ENCODE peak calls at places on chromosome 9, in eight cellular contexts. T is GM20000; A is adrenal gland; E is kidney; B is CD4-positive, alpha-beta T cell; H is heart left ventricle; S is LNCaP clone FGC; R is omental fat pad. L is an unnamed sample.

GRCh38 chr9:13810510-13810909 is 503.4 kb downstream of the NFIB start:
- DNase-seq in E (peak), S (no peak), R (no peak), T (no peak), H (no peak), B (no peak), A (no peak), L (no peak)

GRCh38 chr9:127930298-127931091 is at the start of gene PIP5KL1:
- DNase-seq in R (peak), T (peak), S (no peak), H (peak), B (peak), A (peak), E (peak), L (peak)

GRCh38 chr9:99266136-99267023 is 44.3 kb downstream of the SEC61B start:
- DNase-seq in R (peak), S (peak), E (peak), T (peak), H (peak), A (peak), B (peak), L (peak)

GRCh38 chr9:92048924-92049625 is 66.1 kb downstream of the SPTLC1 start:
- DNase-seq in T (no peak), B (no peak), A (no peak), H (no peak), S (no peak), R (no peak), E (no peak), L (no peak)

GRCh38 chr9:2292733-2293132 is 277.6 kb downstream of the SMARCA2 start:
- DNase-seq in S (no peak), H (no peak), T (no peak), R (no peak), E (no peak), A (no peak), B (no peak), L (no peak)

GRCh38 chr9:120383999-120384924 is 195.7 kb downstream of the CDK5RAP2 start:
- DNase-seq in E (no peak), T (no peak), A (no peak), H (no peak), S (no peak), R (no peak), B (no peak), L (no peak)

GRCh38 chr9:95785209-95785608 is 90.3 kb upstream of the ERCC6L2 start:
- DNase-seq in A (no peak), R (no peak), H (no peak), B (no peak), S (no peak), E (no peak), T (no peak), L (no peak)

GRCh38 chr9:27133817-27134216 is 24.8 kb downstream of the TEK start:
- DNase-seq in A (no peak), B (no peak), H (no peak), T (no peak), S (no peak), E (no peak), R (no peak), L (no peak)

GRCh38 chr9:88829276-88829675 is 162.0 kb upstream of the S1PR3 start:
- DNase-seq in H (no peak), E (no peak), B (no peak), T (no peak), R (no peak), A (no peak), S (no peak), L (no peak)

GRCh38 chr9:130106860-130107848 is 53.4 kb downstream of the GPR107 start:
- DNase-seq in B (peak), R (peak), H (peak), T (peak), E (peak), S (peak), A (peak), L (peak)

GRCh38 chr9:116421006-116421538 is 266.0 kb upstream of the TRIM32 start:
- DNase-seq in E (no peak), T (no peak), B (no peak), H (no peak), S (no peak), A (no peak), R (no peak), L (no peak)

GRCh38 chr9:109198736-109199384 is 31.8 kb upstream of the FRRS1L start:
- DNase-seq in E (no peak), A (no peak), B (no peak), R (no peak), S (no peak), H (no peak), T (no peak), L (no peak)

GRCh38 chr9:100309992-100310391 is 42.8 kb downstream of the TEX10 start:
- DNase-seq in R (no peak), H (no peak), B (no peak), A (no peak), E (no peak), T (no peak), S (no peak), L (no peak)

GRCh38 chr9:2477755-2478154 is 143.8 kb upstream of the VLDLR start:
- DNase-seq in R (no peak), T (no peak), A (no peak), E (no peak), B (no peak), H (no peak), S (peak), L (no peak)

GRCh38 chr9:110842976-110843375 is 174.4 kb downstream of the MUSK start:
- DNase-seq in T (no peak), S (no peak), B (no peak), E (no peak), A (no peak), H (no peak), R (no peak), L (no peak)

GRCh38 chr9:94875300-94876063 is 149.0 kb downstream of the AOPEP start:
- DNase-seq in R (no peak), A (no peak), S (no peak), H (no peak), E (no peak), B (no peak), T (peak), L (no peak)

GRCh38 chr9:36207546-36208012 is 16.9 kb downstream of the CLTA start:
- DNase-seq in S (no peak), E (no peak), R (no peak), H (no peak), A (no peak), T (no peak), B (no peak), L (no peak)

GRCh38 chr9:36210722-36211121 is 20.0 kb downstream of the CLTA start:
- DNase-seq in E (no peak), H (no peak), R (no peak), B (no peak), T (no peak), A (peak), S (no peak), L (no peak)

GRCh38 chr9:36208521-36209253 is 18.0 kb downstream of the CLTA start:
- DNase-seq in R (no peak), A (peak), B (no peak), T (no peak), H (no peak), E (no peak), S (no peak), L (no peak)

GRCh38 chr9:36207016-36207415 is 16.3 kb downstream of the CLTA start:
- DNase-seq in R (no peak), H (no peak), B (no peak), T (no peak), E (no peak), S (no peak), A (no peak), L (no peak)

GRCh38 chr9:36204906-36205547 is 14.3 kb downstream of the CLTA start:
- DNase-seq in R (no peak), E (no peak), B (no peak), T (no peak), A (peak), H (no peak), S (no peak), L (peak)
- TF ChIP-seq CTCF in R (no peak), E (peak), B (no peak), T (no peak), A (no peak), H (no peak), S (peak), L (no peak)

GRCh38 chr9:8514760-8515159 is 715.2 kb upstream of the DMAC1 start:
- DNase-seq in E (no peak), T (no peak), A (no peak), S (no peak), R (no peak), H (no peak), B (no peak), L (no peak)
- TF ChIP-seq CTCF in E (no peak), T (no peak), A (no peak), S (no peak), R (no peak), H (no peak), B (no peak), L (no peak)

GRCh38 chr9:112315905-112316304 is 17.5 kb downstream of the PTBP3 start:
- DNase-seq in E (no peak), T (no peak), B (no peak), S (no peak), H (no peak), A (no peak), R (no peak), L (no peak)

GRCh38 chr9:112308576-112308975 is 24.8 kb downstream of the PTBP3 start:
- DNase-seq in A (no peak), S (no peak), E (no peak), T (no peak), R (no peak), H (no peak), B (no peak), L (no peak)

GRCh38 chr9:112311497-112311896 is 21.9 kb downstream of the PTBP3 start:
- DNase-seq in A (no peak), T (no peak), B (no peak), E (no peak), H (no peak), R (no peak), S (no peak), L (no peak)

GRCh38 chr9:112312139-112312538 is 21.3 kb downstream of the PTBP3 start:
- DNase-seq in B (no peak), R (no peak), E (no peak), A (no peak), H (no peak), T (no peak), S (no peak), L (no peak)

DNA sequence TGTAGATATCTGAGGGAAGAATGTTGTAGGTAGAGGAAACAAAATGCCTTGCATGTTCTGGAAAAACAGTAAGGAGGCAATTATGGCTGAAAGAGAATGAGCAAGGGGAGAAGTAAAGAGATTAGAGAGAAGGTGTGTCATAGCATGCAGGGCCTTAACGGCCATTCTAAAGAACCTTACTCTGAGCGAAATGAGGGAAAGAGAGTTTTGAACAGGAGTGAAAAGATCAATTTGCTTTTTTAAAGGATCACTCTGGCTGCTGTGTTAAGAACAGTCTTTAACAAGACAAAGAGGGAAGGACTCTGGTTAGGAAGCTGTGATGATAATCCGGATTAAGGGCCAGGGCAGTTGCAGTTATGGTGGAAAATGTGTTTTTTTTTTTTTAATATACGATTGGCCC is 22.6 kb downstream of the PTBP3 start:
- DNase-seq in S (no peak), B (no peak), R (no peak), T (no peak), H (no peak), E (no peak), A (no peak), L (no peak)
- TF ChIP-seq CTCF in S (no peak), B (no peak), R (no peak), T (no peak), H (no peak), E (no peak), A (no peak), L (no peak)

DNA sequence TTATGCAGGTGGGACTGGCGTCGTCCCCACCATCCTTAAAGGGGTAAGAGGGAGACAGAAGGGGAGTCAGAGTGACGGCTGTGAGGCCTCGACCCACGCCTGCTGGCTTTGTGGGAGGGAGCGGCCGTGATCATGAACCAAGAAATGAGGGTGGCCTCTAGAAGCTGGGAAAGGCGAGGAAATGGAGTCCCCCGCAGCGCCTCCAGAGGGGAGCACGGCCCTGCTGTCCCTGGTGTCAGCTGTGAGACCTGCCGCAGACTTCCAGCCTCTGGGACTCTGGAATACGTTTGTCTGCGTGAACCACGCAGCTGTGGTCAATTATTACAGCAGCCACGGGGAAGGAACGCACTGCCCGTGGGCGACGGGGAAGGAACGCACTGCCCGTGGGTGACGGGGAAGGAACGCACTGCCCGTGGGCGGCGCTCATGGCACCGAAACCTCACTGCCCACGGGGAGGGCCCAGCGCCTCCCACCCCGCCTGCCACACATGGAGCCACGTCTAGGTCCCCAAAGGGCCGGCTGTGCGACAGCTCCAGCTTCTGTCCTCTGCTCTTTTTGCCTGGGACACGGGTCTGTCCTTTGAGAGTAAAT is 108.8 kb upstream of the RAPGEF1 start:
- DNase-seq in H (no peak), R (no peak), E (no peak), S (no peak), B (no peak), T (no peak), A (no peak), L (no peak)
- TF ChIP-seq CTCF in H (no peak), R (no peak), E (no peak), S (no peak), B (no peak), T (no peak), A (no peak), L (no peak)

GRCh38 chr9:1050125-1050895 is at the start of gene DMRT2:
- DNase-seq in B (no peak), T (peak), R (peak), H (peak), S (peak), E (peak), A (peak), L (peak)
- TF ChIP-seq CTCF in B (no peak), T (no peak), R (no peak), H (no peak), S (no peak), E (no peak), A (no peak), L (no peak)

DNA sequence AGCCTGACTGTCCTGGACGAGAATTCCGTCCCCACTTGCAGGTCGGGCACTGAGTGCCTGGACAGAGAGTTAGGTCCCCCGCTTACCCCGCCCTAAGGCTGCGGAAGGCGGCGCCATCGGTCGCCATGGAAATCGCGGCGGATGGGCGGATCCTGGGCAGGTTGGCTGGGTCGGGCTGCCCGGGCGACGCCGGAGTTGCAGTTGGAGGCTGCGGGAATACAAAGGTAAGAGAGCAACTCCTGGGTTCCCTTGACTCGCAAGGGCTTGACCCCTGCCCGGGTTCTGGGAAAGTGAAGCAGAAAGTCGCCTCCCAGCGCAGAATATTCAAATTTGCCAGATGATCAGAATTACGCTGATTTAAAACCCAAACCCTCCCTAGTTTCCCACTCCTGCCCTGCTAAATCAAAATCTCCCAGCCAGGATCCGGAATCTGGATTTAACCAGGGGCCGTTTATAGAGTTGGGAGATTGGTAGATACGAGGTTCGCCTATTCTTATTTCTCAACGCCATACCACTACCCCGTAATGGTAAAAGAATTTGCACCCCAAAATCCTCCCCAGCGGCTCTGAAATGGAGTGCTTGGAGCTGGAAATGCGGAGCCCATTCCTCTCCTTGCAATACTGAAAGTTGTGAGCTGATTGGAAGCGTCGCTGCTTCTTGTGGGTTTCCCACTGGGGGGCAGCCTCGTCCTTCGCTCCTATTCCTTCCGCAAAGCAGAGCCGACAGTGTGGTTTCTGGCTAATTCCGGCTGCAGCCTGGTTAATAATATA is 156.4 kb upstream of the RASEF start:
- DNase-seq in A (peak), B (no peak), S (peak), R (peak), H (peak), T (peak), E (peak), L (peak)
- TF ChIP-seq CTCF in A (no peak), B (no peak), S (peak), R (no peak), H (peak), T (peak), E (peak), L (peak)

L was measured in Calu3.